ENCODE peak calls at places on chromosomes 11 and 22, in five cellular contexts. One of them, this sample, is unnamed.

GRCh38 chr22:30195245-30196140 is 51.1 kb downstream of the LIF start:
- DNase-seq in fibroblast of lung: peak
- DNase-seq in NCI-H1417: no peak
- DNase-seq in cerebellar cortex: no peak
- DNase-seq in mucosa of descending colon: no peak
- DNase-seq in this sample: no peak

GRCh38 chr22:27628341-27628740 is 173.2 kb downstream of the MN1 start:
- DNase-seq in fibroblast of lung: no peak
- DNase-seq in NCI-H1417: no peak
- DNase-seq in cerebellar cortex: no peak
- DNase-seq in mucosa of descending colon: no peak
- DNase-seq in this sample: no peak

GRCh38 chr11:112318661-112319060 is 58.0 kb upstream of the PLET1 start:
- DNase-seq in fibroblast of lung: peak
- DNase-seq in NCI-H1417: no peak
- DNase-seq in cerebellar cortex: no peak
- DNase-seq in mucosa of descending colon: no peak
- DNase-seq in this sample: no peak

GRCh38 chr11:121466063-121466794 is 13.5 kb upstream of the SORL1-AS1 start:
- DNase-seq in fibroblast of lung: peak
- DNase-seq in NCI-H1417: peak
- DNase-seq in cerebellar cortex: no peak
- DNase-seq in mucosa of descending colon: peak
- DNase-seq in this sample: peak

GRCh38 chr11:44400431-44400830 is 90.5 kb upstream of the ALX4 start:
- DNase-seq in fibroblast of lung: no peak
- DNase-seq in NCI-H1417: no peak
- DNase-seq in cerebellar cortex: no peak
- DNase-seq in mucosa of descending colon: no peak
- DNase-seq in this sample: no peak

GRCh38 chr11:124656759-124657627 is 16.5 kb downstream of the SIAE start:
- DNase-seq in fibroblast of lung: peak
- DNase-seq in NCI-H1417: peak
- DNase-seq in cerebellar cortex: no peak
- DNase-seq in mucosa of descending colon: no peak
- DNase-seq in this sample: peak

GRCh38 chr11:123562166-123562565 is 92.3 kb downstream of the SCN3B start:
- DNase-seq in fibroblast of lung: no peak
- DNase-seq in NCI-H1417: no peak
- DNase-seq in cerebellar cortex: no peak
- DNase-seq in mucosa of descending colon: no peak
- DNase-seq in this sample: no peak

GRCh38 chr11:15685311-15685710 is 570.6 kb downstream of the INSC start:
- DNase-seq in fibroblast of lung: no peak
- DNase-seq in NCI-H1417: no peak
- DNase-seq in cerebellar cortex: no peak
- DNase-seq in mucosa of descending colon: no peak
- DNase-seq in this sample: no peak

GRCh38 chr22:46860562-46860961 is 98.1 kb downstream of the TBC1D22A start:
- DNase-seq in fibroblast of lung: no peak
- DNase-seq in NCI-H1417: no peak
- DNase-seq in cerebellar cortex: no peak
- DNase-seq in mucosa of descending colon: no peak
- DNase-seq in this sample: no peak

GRCh38 chr22:39236321-39237275 is 8.2 kb downstream of the PDGFB start:
- DNase-seq in fibroblast of lung: no peak
- DNase-seq in NCI-H1417: peak
- DNase-seq in cerebellar cortex: no peak
- DNase-seq in mucosa of descending colon: no peak
- DNase-seq in this sample: peak

GRCh38 chr22:40396882-40397281 is 26.5 kb downstream of the SGSM3 start:
- DNase-seq in fibroblast of lung: peak
- DNase-seq in NCI-H1417: peak
- DNase-seq in cerebellar cortex: no peak
- DNase-seq in mucosa of descending colon: peak
- DNase-seq in this sample: peak

GRCh38 chr22:28052818-28053217 is 133.8 kb upstream of the PITPNB start:
- DNase-seq in fibroblast of lung: no peak
- DNase-seq in NCI-H1417: peak
- DNase-seq in cerebellar cortex: no peak
- DNase-seq in mucosa of descending colon: no peak
- DNase-seq in this sample: peak

GRCh38 chr11:64714664-64715063 is 8.3 kb downstream of the NRXN2 start:
- DNase-seq in fibroblast of lung: no peak
- DNase-seq in NCI-H1417: no peak
- DNase-seq in cerebellar cortex: no peak
- DNase-seq in mucosa of descending colon: no peak
- DNase-seq in this sample: no peak

GRCh38 chr22:34055525-34056200 is 135.4 kb upstream of the LARGE1 start:
- DNase-seq in fibroblast of lung: no peak
- DNase-seq in NCI-H1417: peak
- DNase-seq in cerebellar cortex: no peak
- DNase-seq in mucosa of descending colon: no peak
- DNase-seq in this sample: no peak

GRCh38 chr11:33668468-33668825 is 32.2 kb downstream of the C11orf91 start:
- DNase-seq in fibroblast of lung: no peak
- DNase-seq in NCI-H1417: no peak
- DNase-seq in cerebellar cortex: no peak
- DNase-seq in mucosa of descending colon: no peak
- DNase-seq in this sample: no peak

GRCh38 chr11:113014262-113014661 is 53.0 kb downstream of the NCAM1 start:
- DNase-seq in fibroblast of lung: peak
- DNase-seq in NCI-H1417: peak
- DNase-seq in cerebellar cortex: peak
- DNase-seq in mucosa of descending colon: no peak
- DNase-seq in this sample: peak

GRCh38 chr11:90496722-90497121 is 273.9 kb upstream of the CHORDC1 start:
- DNase-seq in fibroblast of lung: no peak
- DNase-seq in NCI-H1417: no peak
- DNase-seq in cerebellar cortex: no peak
- DNase-seq in mucosa of descending colon: no peak
- DNase-seq in this sample: no peak

GRCh38 chr11:78742430-78742829 is 167.8 kb upstream of the NARS2 start:
- DNase-seq in fibroblast of lung: peak
- DNase-seq in NCI-H1417: peak
- DNase-seq in cerebellar cortex: no peak
- DNase-seq in mucosa of descending colon: peak
- DNase-seq in this sample: peak

GRCh38 chr11:18080451-18080850 is 25.4 kb downstream of the SAAL1 start:
- DNase-seq in fibroblast of lung: no peak
- DNase-seq in NCI-H1417: no peak
- DNase-seq in cerebellar cortex: no peak
- DNase-seq in mucosa of descending colon: no peak
- DNase-seq in this sample: no peak

GRCh38 chr22:20877715-20878114 is 18.9 kb downstream of the SNAP29 start:
- DNase-seq in fibroblast of lung: no peak
- DNase-seq in NCI-H1417: no peak
- DNase-seq in cerebellar cortex: no peak
- DNase-seq in mucosa of descending colon: no peak
- DNase-seq in this sample: no peak

GRCh38 chr11:3942956-3943497 is 87.6 kb downstream of the STIM1 start:
- DNase-seq in fibroblast of lung: no peak
- DNase-seq in NCI-H1417: no peak
- DNase-seq in cerebellar cortex: no peak
- DNase-seq in mucosa of descending colon: no peak
- DNase-seq in this sample: no peak

GRCh38 chr22:41822289-41823057 is 10.4 kb upstream of the SREBF2 start:
- DNase-seq in fibroblast of lung: peak
- DNase-seq in NCI-H1417: no peak
- DNase-seq in cerebellar cortex: peak
- DNase-seq in mucosa of descending colon: no peak
- DNase-seq in this sample: peak

GRCh38 chr11:19243143-19243542 is 2.4 kb upstream of the E2F8 start:
- DNase-seq in fibroblast of lung: no peak
- DNase-seq in NCI-H1417: no peak
- DNase-seq in cerebellar cortex: no peak
- DNase-seq in mucosa of descending colon: no peak
- DNase-seq in this sample: no peak

GRCh38 chr11:61290905-61291690 is 4.0 kb downstream of the VWCE start:
- DNase-seq in fibroblast of lung: no peak
- DNase-seq in NCI-H1417: no peak
- DNase-seq in cerebellar cortex: no peak
- DNase-seq in mucosa of descending colon: no peak
- DNase-seq in this sample: no peak

GRCh38 chr11:63508009-63508408 is 2.1 kb downstream of the LGALS12 start:
- DNase-seq in fibroblast of lung: no peak
- DNase-seq in NCI-H1417: no peak
- DNase-seq in cerebellar cortex: peak
- DNase-seq in mucosa of descending colon: no peak
- DNase-seq in this sample: no peak